ENCODE peak calls at places on chromosomes 4 and X, in nine cellular contexts. One of them, this sample, is unnamed.

GRCh38 chr4:121863787-121864186 is 6.5 kb downstream of the BBS7 start:
- DNase-seq in nucleus accumbens: no peak
- DNase-seq in CD4-positive, alpha-beta memory T cell: no peak
- DNase-seq in G401: peak; percentile 5
- DNase-seq in activated CD4-positive, alpha-beta T cell treated with anti-CD3 and anti-CD28 coated beads, Interleukin-2, amount 10 ng/mL, durations not matched to agents 24 days and 14 days: no peak
- DNase-seq in NCI-H2171: no peak
- DNase-seq in M059J: no peak
- DNase-seq in activated CD4-positive, CD25-positive, alpha-beta regulatory T cell treated with anti-CD3 and anti-CD28 coated beads, Interleukin-2, amount 50 U/mL, for 72 hours: no peak
- DNase-seq in NCI-H1417 treated with DMSO at 0.1 percent for 48 hours: no peak
- DNase-seq in this sample: no peak

GRCh38 chrX:32530802-32531403 is 680.4 kb downstream of the DMD start:
- DNase-seq in nucleus accumbens: no peak
- DNase-seq in CD4-positive, alpha-beta memory T cell: peak; percentile 21
- DNase-seq in G401: peak; percentile 43
- DNase-seq in activated CD4-positive, alpha-beta T cell treated with anti-CD3 and anti-CD28 coated beads, Interleukin-2, amount 10 ng/mL, durations not matched to agents 24 days and 14 days: peak; percentile 63
- DNase-seq in NCI-H2171: no peak
- DNase-seq in M059J: peak; percentile 12
- DNase-seq in activated CD4-positive, CD25-positive, alpha-beta regulatory T cell treated with anti-CD3 and anti-CD28 coated beads, Interleukin-2, amount 50 U/mL, for 72 hours: no peak
- DNase-seq in NCI-H1417 treated with DMSO at 0.1 percent for 48 hours: peak; percentile 40
- DNase-seq in this sample: peak; percentile 1

GRCh38 chr4:177596035-177596434 is 153.8 kb upstream of the AGA start:
- DNase-seq in nucleus accumbens: no peak
- DNase-seq in CD4-positive, alpha-beta memory T cell: no peak
- DNase-seq in G401: no peak
- DNase-seq in activated CD4-positive, alpha-beta T cell treated with anti-CD3 and anti-CD28 coated beads, Interleukin-2, amount 10 ng/mL, durations not matched to agents 24 days and 14 days: peak; percentile 71
- DNase-seq in NCI-H2171: no peak
- DNase-seq in M059J: peak; percentile 83
- DNase-seq in activated CD4-positive, CD25-positive, alpha-beta regulatory T cell treated with anti-CD3 and anti-CD28 coated beads, Interleukin-2, amount 50 U/mL, for 72 hours: no peak
- DNase-seq in NCI-H1417 treated with DMSO at 0.1 percent for 48 hours: no peak
- DNase-seq in this sample: no peak

GRCh38 chrX:42615161-42615563 is 162.8 kb downstream of the PPP1R2C start:
- DNase-seq in nucleus accumbens: no peak
- DNase-seq in CD4-positive, alpha-beta memory T cell: no peak
- DNase-seq in G401: no peak
- DNase-seq in activated CD4-positive, alpha-beta T cell treated with anti-CD3 and anti-CD28 coated beads, Interleukin-2, amount 10 ng/mL, durations not matched to agents 24 days and 14 days: peak; percentile 53
- DNase-seq in NCI-H2171: no peak
- DNase-seq in M059J: peak; percentile 3
- DNase-seq in activated CD4-positive, CD25-positive, alpha-beta regulatory T cell treated with anti-CD3 and anti-CD28 coated beads, Interleukin-2, amount 50 U/mL, for 72 hours: peak; percentile 31
- DNase-seq in NCI-H1417 treated with DMSO at 0.1 percent for 48 hours: no peak
- DNase-seq in this sample: no peak

GRCh38 chr4:26822546-26822945 is 38.1 kb upstream of the STIM2 start:
- DNase-seq in nucleus accumbens: no peak
- DNase-seq in CD4-positive, alpha-beta memory T cell: peak; percentile 11
- DNase-seq in G401: no peak
- DNase-seq in activated CD4-positive, alpha-beta T cell treated with anti-CD3 and anti-CD28 coated beads, Interleukin-2, amount 10 ng/mL, durations not matched to agents 24 days and 14 days: no peak
- DNase-seq in NCI-H2171: no peak
- DNase-seq in M059J: no peak
- DNase-seq in activated CD4-positive, CD25-positive, alpha-beta regulatory T cell treated with anti-CD3 and anti-CD28 coated beads, Interleukin-2, amount 50 U/mL, for 72 hours: no peak
- DNase-seq in NCI-H1417 treated with DMSO at 0.1 percent for 48 hours: no peak
- DNase-seq in this sample: no peak

GRCh38 chrX:110293658-110294453 is 24.0 kb downstream of the AMMECR1 start:
- DNase-seq in nucleus accumbens: no peak
- DNase-seq in CD4-positive, alpha-beta memory T cell: no peak
- DNase-seq in G401: no peak
- DNase-seq in activated CD4-positive, alpha-beta T cell treated with anti-CD3 and anti-CD28 coated beads, Interleukin-2, amount 10 ng/mL, durations not matched to agents 24 days and 14 days: no peak
- DNase-seq in NCI-H2171: no peak
- DNase-seq in M059J: no peak
- DNase-seq in activated CD4-positive, CD25-positive, alpha-beta regulatory T cell treated with anti-CD3 and anti-CD28 coated beads, Interleukin-2, amount 50 U/mL, for 72 hours: no peak
- DNase-seq in NCI-H1417 treated with DMSO at 0.1 percent for 48 hours: no peak
- DNase-seq in this sample: no peak

GRCh38 chr4:89482248-89482647 is 174.6 kb upstream of the GPRIN3 start:
- DNase-seq in nucleus accumbens: no peak
- DNase-seq in CD4-positive, alpha-beta memory T cell: no peak
- DNase-seq in G401: peak; percentile 54
- DNase-seq in activated CD4-positive, alpha-beta T cell treated with anti-CD3 and anti-CD28 coated beads, Interleukin-2, amount 10 ng/mL, durations not matched to agents 24 days and 14 days: no peak
- DNase-seq in NCI-H2171: no peak
- DNase-seq in M059J: peak; percentile 71
- DNase-seq in activated CD4-positive, CD25-positive, alpha-beta regulatory T cell treated with anti-CD3 and anti-CD28 coated beads, Interleukin-2, amount 50 U/mL, for 72 hours: no peak
- DNase-seq in NCI-H1417 treated with DMSO at 0.1 percent for 48 hours: peak; percentile 33
- DNase-seq in this sample: peak; percentile 36

GRCh38 chr4:98482503-98482846 is 175.9 kb downstream of the TSPAN5 start:
- DNase-seq in nucleus accumbens: no peak
- DNase-seq in CD4-positive, alpha-beta memory T cell: no peak
- DNase-seq in G401: no peak
- DNase-seq in activated CD4-positive, alpha-beta T cell treated with anti-CD3 and anti-CD28 coated beads, Interleukin-2, amount 10 ng/mL, durations not matched to agents 24 days and 14 days: no peak
- DNase-seq in NCI-H2171: no peak
- DNase-seq in M059J: no peak
- DNase-seq in activated CD4-positive, CD25-positive, alpha-beta regulatory T cell treated with anti-CD3 and anti-CD28 coated beads, Interleukin-2, amount 50 U/mL, for 72 hours: no peak
- DNase-seq in NCI-H1417 treated with DMSO at 0.1 percent for 48 hours: no peak
- DNase-seq in this sample: no peak

GRCh38 chrX:12681047-12681446 is 110.2 kb upstream of the PRPS2 start:
- DNase-seq in nucleus accumbens: no peak
- DNase-seq in CD4-positive, alpha-beta memory T cell: no peak
- DNase-seq in G401: no peak
- DNase-seq in activated CD4-positive, alpha-beta T cell treated with anti-CD3 and anti-CD28 coated beads, Interleukin-2, amount 10 ng/mL, durations not matched to agents 24 days and 14 days: no peak
- DNase-seq in NCI-H2171: no peak
- DNase-seq in M059J: no peak
- DNase-seq in activated CD4-positive, CD25-positive, alpha-beta regulatory T cell treated with anti-CD3 and anti-CD28 coated beads, Interleukin-2, amount 50 U/mL, for 72 hours: no peak
- DNase-seq in NCI-H1417 treated with DMSO at 0.1 percent for 48 hours: no peak
- DNase-seq in this sample: no peak

GRCh38 chr4:2095236-2096072 is 36.3 kb downstream of the NAT8L start:
- DNase-seq in nucleus accumbens: no peak
- DNase-seq in CD4-positive, alpha-beta memory T cell: no peak
- DNase-seq in G401: no peak
- DNase-seq in activated CD4-positive, alpha-beta T cell treated with anti-CD3 and anti-CD28 coated beads, Interleukin-2, amount 10 ng/mL, durations not matched to agents 24 days and 14 days: peak; percentile 48
- DNase-seq in NCI-H2171: no peak
- DNase-seq in M059J: peak; percentile 89
- DNase-seq in activated CD4-positive, CD25-positive, alpha-beta regulatory T cell treated with anti-CD3 and anti-CD28 coated beads, Interleukin-2, amount 50 U/mL, for 72 hours: no peak
- DNase-seq in NCI-H1417 treated with DMSO at 0.1 percent for 48 hours: no peak
- DNase-seq in this sample: no peak

GRCh38 chr4:40238008-40238699 is 41.3 kb downstream of the RHOH start:
- DNase-seq in nucleus accumbens: no peak
- DNase-seq in CD4-positive, alpha-beta memory T cell: peak; percentile 32
- DNase-seq in G401: no peak
- DNase-seq in activated CD4-positive, alpha-beta T cell treated with anti-CD3 and anti-CD28 coated beads, Interleukin-2, amount 10 ng/mL, durations not matched to agents 24 days and 14 days: peak; percentile 71
- DNase-seq in NCI-H2171: no peak
- DNase-seq in M059J: no peak
- DNase-seq in activated CD4-positive, CD25-positive, alpha-beta regulatory T cell treated with anti-CD3 and anti-CD28 coated beads, Interleukin-2, amount 50 U/mL, for 72 hours: no peak
- DNase-seq in NCI-H1417 treated with DMSO at 0.1 percent for 48 hours: no peak
- DNase-seq in this sample: no peak

GRCh38 chrX:41116948-41117347 is 31.7 kb downstream of the USP9X start:
- DNase-seq in nucleus accumbens: no peak
- DNase-seq in CD4-positive, alpha-beta memory T cell: peak; percentile 46
- DNase-seq in G401: peak; percentile 29
- DNase-seq in activated CD4-positive, alpha-beta T cell treated with anti-CD3 and anti-CD28 coated beads, Interleukin-2, amount 10 ng/mL, durations not matched to agents 24 days and 14 days: peak; percentile 71
- DNase-seq in NCI-H2171: no peak
- DNase-seq in M059J: no peak
- DNase-seq in activated CD4-positive, CD25-positive, alpha-beta regulatory T cell treated with anti-CD3 and anti-CD28 coated beads, Interleukin-2, amount 50 U/mL, for 72 hours: no peak
- DNase-seq in NCI-H1417 treated with DMSO at 0.1 percent for 48 hours: no peak
- DNase-seq in this sample: no peak

GRCh38 chr4:32624943-32625603 is 1904.9 kb downstream of the PCDH7 start:
- DNase-seq in nucleus accumbens: no peak
- DNase-seq in CD4-positive, alpha-beta memory T cell: no peak
- DNase-seq in G401: no peak
- DNase-seq in activated CD4-positive, alpha-beta T cell treated with anti-CD3 and anti-CD28 coated beads, Interleukin-2, amount 10 ng/mL, durations not matched to agents 24 days and 14 days: no peak
- DNase-seq in NCI-H2171: no peak
- DNase-seq in M059J: no peak
- DNase-seq in activated CD4-positive, CD25-positive, alpha-beta regulatory T cell treated with anti-CD3 and anti-CD28 coated beads, Interleukin-2, amount 50 U/mL, for 72 hours: no peak
- DNase-seq in NCI-H1417 treated with DMSO at 0.1 percent for 48 hours: no peak
- DNase-seq in this sample: no peak

GRCh38 chrX:88136328-88136727 is 610.7 kb upstream of the CPXCR1 start:
- DNase-seq in nucleus accumbens: no peak
- DNase-seq in CD4-positive, alpha-beta memory T cell: no peak
- DNase-seq in G401: no peak
- DNase-seq in activated CD4-positive, alpha-beta T cell treated with anti-CD3 and anti-CD28 coated beads, Interleukin-2, amount 10 ng/mL, durations not matched to agents 24 days and 14 days: no peak
- DNase-seq in NCI-H2171: no peak
- DNase-seq in M059J: no peak
- DNase-seq in activated CD4-positive, CD25-positive, alpha-beta regulatory T cell treated with anti-CD3 and anti-CD28 coated beads, Interleukin-2, amount 50 U/mL, for 72 hours: no peak
- DNase-seq in NCI-H1417 treated with DMSO at 0.1 percent for 48 hours: no peak
- DNase-seq in this sample: no peak

GRCh38 chr4:53563824-53564223 is 27.5 kb downstream of the LNX1 start:
- DNase-seq in nucleus accumbens: no peak
- DNase-seq in CD4-positive, alpha-beta memory T cell: no peak
- DNase-seq in G401: no peak
- DNase-seq in activated CD4-positive, alpha-beta T cell treated with anti-CD3 and anti-CD28 coated beads, Interleukin-2, amount 10 ng/mL, durations not matched to agents 24 days and 14 days: no peak
- DNase-seq in NCI-H2171: no peak
- DNase-seq in M059J: peak; percentile 30
- DNase-seq in activated CD4-positive, CD25-positive, alpha-beta regulatory T cell treated with anti-CD3 and anti-CD28 coated beads, Interleukin-2, amount 50 U/mL, for 72 hours: no peak
- DNase-seq in NCI-H1417 treated with DMSO at 0.1 percent for 48 hours: no peak
- DNase-seq in this sample: no peak

GRCh38 chrX:48966796-48967579 is 4.7 kb downstream of the KCND1 start:
- DNase-seq in nucleus accumbens: no peak
- DNase-seq in CD4-positive, alpha-beta memory T cell: no peak
- DNase-seq in G401: peak; percentile 82
- DNase-seq in activated CD4-positive, alpha-beta T cell treated with anti-CD3 and anti-CD28 coated beads, Interleukin-2, amount 10 ng/mL, durations not matched to agents 24 days and 14 days: no peak
- DNase-seq in NCI-H2171: no peak
- DNase-seq in M059J: peak; percentile 73
- DNase-seq in activated CD4-positive, CD25-positive, alpha-beta regulatory T cell treated with anti-CD3 and anti-CD28 coated beads, Interleukin-2, amount 50 U/mL, for 72 hours: no peak
- DNase-seq in NCI-H1417 treated with DMSO at 0.1 percent for 48 hours: no peak
- DNase-seq in this sample: no peak

GRCh38 chrX:41718481-41719245 is 5.3 kb upstream of the GPR82 start:
- DNase-seq in nucleus accumbens: no peak
- DNase-seq in CD4-positive, alpha-beta memory T cell: no peak
- DNase-seq in G401: no peak
- DNase-seq in activated CD4-positive, alpha-beta T cell treated with anti-CD3 and anti-CD28 coated beads, Interleukin-2, amount 10 ng/mL, durations not matched to agents 24 days and 14 days: no peak
- DNase-seq in NCI-H2171: no peak
- DNase-seq in M059J: peak; percentile 16
- DNase-seq in activated CD4-positive, CD25-positive, alpha-beta regulatory T cell treated with anti-CD3 and anti-CD28 coated beads, Interleukin-2, amount 50 U/mL, for 72 hours: no peak
- DNase-seq in NCI-H1417 treated with DMSO at 0.1 percent for 48 hours: no peak
- DNase-seq in this sample: no peak

GRCh38 chr4:41442818-41443217 is 95.1 kb upstream of the LIMCH1 start:
- DNase-seq in nucleus accumbens: no peak
- DNase-seq in CD4-positive, alpha-beta memory T cell: no peak
- DNase-seq in G401: no peak
- DNase-seq in activated CD4-positive, alpha-beta T cell treated with anti-CD3 and anti-CD28 coated beads, Interleukin-2, amount 10 ng/mL, durations not matched to agents 24 days and 14 days: no peak
- DNase-seq in NCI-H2171: no peak
- DNase-seq in M059J: peak; percentile 49
- DNase-seq in activated CD4-positive, CD25-positive, alpha-beta regulatory T cell treated with anti-CD3 and anti-CD28 coated beads, Interleukin-2, amount 50 U/mL, for 72 hours: no peak
- DNase-seq in NCI-H1417 treated with DMSO at 0.1 percent for 48 hours: no peak
- DNase-seq in this sample: peak; percentile 30